ENCODE peak calls at places on chromosomes 7 and 10, in five cellular contexts. X is A549; I is epithelial cell of esophagus; E is effector memory CD4-positive, alpha-beta T cell; O is WERI-Rb-1. K is an unnamed sample.
A peak's percentile ranks its signal among the peaks of the same experiment; 100 is the strongest.

GRCh38 chr10:122089343-122090015 is 100.5 kb downstream of the TACC2 start:
- DNase-seq in X (no peak), I (peak; percentile 98), E (no peak), O (no peak), K (no peak)

GRCh38 chr7:81195033-81195432 is 276.2 kb upstream of the SEMA3C start:
- DNase-seq in X (no peak), I (peak; percentile 28), E (no peak), O (no peak), K (no peak)

GRCh38 chr10:3807221-3807927 is 22.4 kb upstream of the KLF6 start:
- DNase-seq in X (no peak), I (no peak), E (no peak), O (no peak), K (no peak)

GRCh38 chr7:93938293-93938692 is 16.8 kb downstream of the GNG11 start:
- DNase-seq in X (no peak), I (peak; percentile 32), E (no peak), O (no peak), K (no peak)

GRCh38 chr10:119320981-119321380 is 113.6 kb downstream of the GRK5 start:
- DNase-seq in X (no peak), I (no peak), E (no peak), O (peak; percentile 33), K (no peak)

GRCh38 chr7:28103984-28104628 is 76.5 kb downstream of the JAZF1 start:
- DNase-seq in X (no peak), I (peak; percentile 45), E (no peak), O (no peak), K (no peak)

GRCh38 chr10:107834706-107835105 is 670.2 kb upstream of the SORCS1 start:
- DNase-seq in X (no peak), I (peak; percentile 48), E (no peak), O (no peak), K (peak; percentile 5)

GRCh38 chr10:110664483-110665420 is 20.6 kb downstream of the RBM20 start:
- DNase-seq in X (no peak), I (peak; percentile 93), E (no peak), O (no peak), K (no peak)

GRCh38 chr7:120990468-120991118 is 2.1 kb downstream of the CPED1 start:
- DNase-seq in X (no peak), I (no peak), E (no peak), O (no peak), K (no peak)

GRCh38 chr10:89954787-89955566 is 253.6 kb downstream of the KIF20B start:
- DNase-seq in X (no peak), I (no peak), E (no peak), O (no peak), K (no peak)

GRCh38 chr10:88687853-88688467 is 18.1 kb upstream of the LIPK start:
- DNase-seq in X (peak; percentile 27), I (peak; percentile 35), E (no peak), O (no peak), K (peak; percentile 12)

GRCh38 chr10:132570771-132571564 is 33.4 kb downstream of the INPP5A start:
- DNase-seq in X (no peak), I (peak; percentile 85), E (no peak), O (no peak), K (peak; percentile 67)

GRCh38 chr7:156754222-156754621 is 113.6 kb downstream of the RNF32 start:
- DNase-seq in X (no peak), I (no peak), E (no peak), O (no peak), K (no peak)

GRCh38 chr10:42755028-42755451 is 27.6 kb upstream of the BMS1 start:
- DNase-seq in X (no peak), I (no peak), E (no peak), O (no peak), K (no peak)

GRCh38 chr7:75654855-75655254 is 83.9 kb downstream of the HIP1 start:
- DNase-seq in X (no peak), I (no peak), E (no peak), O (no peak), K (no peak)

GRCh38 chr10:109892885-109893284 is 30.4 kb downstream of the XPNPEP1 start:
- DNase-seq in X (no peak), I (peak; percentile 66), E (no peak), O (peak; percentile 44), K (peak; percentile 51)

GRCh38 chr7:108415821-108416536 is 40.3 kb downstream of the NRCAM start:
- DNase-seq in X (peak; percentile 56), I (peak; percentile 88), E (no peak), O (no peak), K (no peak)

GRCh38 chr10:69056129-69056528 is 31.8 kb upstream of the SRGN start:
- DNase-seq in X (no peak), I (no peak), E (no peak), O (no peak), K (no peak)

GRCh38 chr10:78171633-78172032 is 138.0 kb downstream of the RPS24 start:
- DNase-seq in X (no peak), I (no peak), E (no peak), O (no peak), K (no peak)

GRCh38 chr10:86269332-86269731 is 97.3 kb downstream of the GRID1 start:
- DNase-seq in X (no peak), I (no peak), E (no peak), O (peak; percentile 2), K (no peak)

GRCh38 chr10:79399242-79399831 is 46.1 kb downstream of the ZCCHC24 start:
- DNase-seq in X (no peak), I (peak; percentile 22), E (no peak), O (peak; percentile 62), K (peak; percentile 25)

GRCh38 chr7:15801565-15801964 is 115.1 kb upstream of the MEOX2 start:
- DNase-seq in X (no peak), I (no peak), E (no peak), O (no peak), K (no peak)

GRCh38 chr7:135733603-135734342 is 5.8 kb upstream of the SLC13A4 start:
- DNase-seq in X (no peak), I (no peak), E (no peak), O (no peak), K (no peak)

DNA sequence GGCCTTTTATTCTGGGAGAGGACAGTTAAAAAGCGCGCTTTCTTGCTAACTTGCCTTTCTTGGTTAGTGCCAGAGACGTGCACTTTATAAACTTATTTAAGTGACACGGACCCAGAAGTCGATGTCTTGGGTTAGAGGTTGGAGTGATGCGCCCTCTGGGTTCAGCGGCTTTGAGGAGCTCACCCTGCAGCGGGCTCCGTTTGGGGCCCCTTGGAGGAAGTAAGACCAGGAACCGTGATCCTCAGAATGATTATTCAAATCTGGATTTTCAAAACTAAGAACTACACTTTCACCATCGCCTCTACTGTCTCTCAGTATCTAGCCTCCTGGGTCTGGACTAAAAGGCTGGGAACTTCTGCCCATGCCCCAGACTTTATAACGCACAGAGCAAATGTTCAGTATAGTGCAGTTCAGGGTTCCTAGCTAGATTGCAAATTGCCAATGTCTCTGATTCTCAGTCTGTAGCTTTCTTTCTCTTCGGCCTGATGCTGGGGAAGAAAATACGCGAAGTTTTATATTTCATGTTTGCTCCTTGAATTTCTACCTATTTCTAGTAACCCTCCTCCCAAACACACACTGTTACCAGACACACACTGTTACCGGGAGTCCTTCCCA is 18.6 kb upstream of the SMO start:
- DNase-seq in X (no peak), I (no peak), E (no peak), O (no peak), K (no peak)
- H3K4me3 ChIP-seq in X (no peak overlapping the region), I (peak overlapping the region; percentile 29), E (peak overlapping the region; percentile 49), O (no peak overlapping the region), K (no peak overlapping the region)

DNA sequence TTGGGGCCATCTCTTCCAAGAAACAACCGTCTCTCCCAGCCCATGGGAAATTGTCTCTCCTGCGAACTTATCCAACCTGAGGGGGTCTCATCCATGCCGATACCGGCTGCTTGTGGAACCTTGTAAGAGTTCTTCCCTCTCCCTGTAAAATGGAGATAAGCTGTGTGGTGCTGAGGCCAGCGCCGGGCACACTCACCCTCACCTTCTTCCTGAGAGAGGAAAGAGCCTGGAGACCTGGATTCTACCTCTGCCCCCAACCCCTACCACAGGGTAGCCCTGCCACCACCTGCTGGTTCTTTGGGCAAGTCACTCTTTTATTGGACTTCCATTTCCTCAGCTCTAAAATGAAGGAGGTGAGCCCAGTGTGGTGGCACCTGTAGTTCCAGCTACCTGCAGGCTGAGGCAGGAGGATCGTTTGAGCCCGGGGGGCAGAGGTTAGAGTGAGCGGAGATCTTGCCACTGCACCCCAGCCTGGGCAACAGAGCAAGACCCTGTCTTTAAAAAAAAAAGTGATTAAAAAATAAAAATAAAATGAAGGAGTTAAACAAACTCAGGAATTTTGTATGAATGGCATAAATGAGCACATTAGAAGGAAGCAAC is 38.4 kb upstream of the PSAP start:
- DNase-seq in X (no peak), I (peak; percentile 24), E (no peak), O (no peak), K (no peak)
- H3K4me3 ChIP-seq in X (peak overlapping the region; percentile 61), I (peak overlapping the region; percentile 66), E (peak overlapping the region; percentile 50), O (peak overlapping the region; percentile 67), K (no peak overlapping the region)

GRCh38 chr7:158989006-158989405 is 132.6 kb downstream of the DYNC2I1 start:
- DNase-seq in X (no peak), I (no peak), E (no peak), O (no peak), K (no peak)
- H3K4me3 ChIP-seq in X (no peak overlapping the region), I (no peak overlapping the region), E (no peak overlapping the region), O (no peak overlapping the region), K (no peak overlapping the region)

GRCh38 chr10:59625842-59626522 is 83.7 kb downstream of the SLC16A9 start:
- DNase-seq in X (peak; percentile 59), I (peak; percentile 77), E (peak; percentile 30), O (peak; percentile 71), K (peak; percentile 72)

GRCh38 chr10:59626523-59626869 is 83.2 kb downstream of the SLC16A9 start:
- DNase-seq in X (no peak), I (no peak), E (no peak), O (no peak), K (no peak)

GRCh38 chr10:59627366-59628018 is 82.2 kb downstream of the SLC16A9 start:
- DNase-seq in X (no peak), I (peak; percentile 38), E (no peak), O (no peak), K (no peak)

GRCh38 chr10:59628965-59629364 is 80.7 kb downstream of the SLC16A9 start:
- DNase-seq in X (no peak), I (no peak), E (no peak), O (no peak), K (peak; percentile 62)

DNA sequence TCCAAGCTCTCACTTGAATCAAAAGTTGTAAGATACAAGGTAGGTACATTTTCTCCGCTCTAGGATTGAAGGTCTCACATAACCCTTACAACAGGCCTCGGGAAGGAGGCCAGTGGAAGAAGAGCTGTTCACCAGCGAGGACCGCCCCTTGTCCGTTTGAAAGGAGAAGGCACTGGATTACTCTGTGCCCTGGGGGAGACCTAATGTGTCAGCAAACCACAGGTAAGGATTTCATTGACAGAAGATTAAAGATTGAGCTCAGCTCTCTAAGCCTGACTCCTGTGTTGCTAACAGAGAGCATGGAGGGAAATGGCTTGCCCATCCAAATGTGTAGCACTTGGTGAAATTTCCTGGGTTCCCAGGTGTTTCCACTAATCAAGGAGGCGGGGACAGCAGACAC is 81.2 kb downstream of the SLC16A9 start:
- DNase-seq in X (no peak), I (peak; percentile 61), E (no peak), O (peak; percentile 45), K (no peak)
- H3K4me3 ChIP-seq in X (no peak overlapping the region), I (no peak overlapping the region), E (no peak overlapping the region), O (no peak overlapping the region), K (no peak overlapping the region)

K was measured in small intestine.